ENCODE peak calls at places on chromosomes 2 and 18, in five cellular contexts. Y is left ventricle myocardium inferior, N is MCF 10A, U is astrocyte of the cerebellum, V is A549. S is an unnamed sample.

GRCh38 chr2:21118302-21118920 is 5.4 kb upstream of the TDRD15 start:
- DNase-seq in Y (no peak), N (peak; percentile 40), U (no peak), V (peak; percentile 18), S (no peak)

GRCh38 chr2:56379066-56379465 is 195.3 kb downstream of the CCDC85A start:
- DNase-seq in Y (no peak), N (peak; percentile 16), U (no peak), V (no peak), S (no peak)

GRCh38 chr2:120626566-120626965 is 109.1 kb upstream of the GLI2 start:
- DNase-seq in Y (no peak), N (no peak), U (no peak), V (no peak), S (no peak)

GRCh38 chr2:11228692-11229091 is 73.4 kb downstream of the SLC66A3 start:
- DNase-seq in Y (no peak), N (no peak), U (no peak), V (no peak), S (no peak)

GRCh38 chr18:58362027-58362575 is 266.8 kb downstream of the ALPK2 start:
- DNase-seq in Y (no peak), N (peak; percentile 86), U (peak; percentile 63), V (peak; percentile 34), S (no peak)

GRCh38 chr18:63997041-63997440 is 27.2 kb downstream of the SERPINB8 start:
- DNase-seq in Y (no peak), N (no peak), U (no peak), V (no peak), S (no peak)

GRCh38 chr18:34993289-34993688 is 47.9 kb upstream of the MAPRE2 start:
- DNase-seq in Y (no peak), N (peak; percentile 52), U (no peak), V (no peak), S (no peak)

GRCh38 chr18:26978812-26979341 is 113.4 kb upstream of the AQP4 start:
- DNase-seq in Y (no peak), N (peak; percentile 1), U (no peak), V (no peak), S (no peak)

GRCh38 chr2:98518106-98518505 is 73.4 kb downstream of the INPP4A start:
- DNase-seq in Y (no peak), N (peak; percentile 20), U (no peak), V (no peak), S (peak; percentile 56)

GRCh38 chr2:64727013-64727767 is 73.5 kb upstream of the SERTAD2 start:
- DNase-seq in Y (no peak), N (no peak), U (no peak), V (no peak), S (no peak)

GRCh38 chr2:61328707-61329251 is 142.1 kb downstream of the USP34 start:
- DNase-seq in Y (no peak), N (no peak), U (no peak), V (no peak), S (no peak)

GRCh38 chr18:8124232-8125146 is 484.7 kb upstream of the RAB12 start:
- DNase-seq in Y (no peak), N (no peak), U (no peak), V (no peak), S (no peak)

GRCh38 chr2:21039979-21040467 is 3.9 kb downstream of the APOB start:
- DNase-seq in Y (no peak), N (no peak), U (no peak), V (no peak), S (no peak)

GRCh38 chr2:203759692-203760365 is 53.4 kb downstream of the CD28 start:
- DNase-seq in Y (no peak), N (peak; percentile 87), U (peak; percentile 52), V (no peak), S (peak; percentile 74)

GRCh38 chr18:63253428-63254372 is 65.9 kb downstream of the BCL2 start:
- DNase-seq in Y (no peak), N (no peak), U (peak; percentile 57), V (no peak), S (no peak)

GRCh38 chr2:73054980-73055379 is 16.5 kb downstream of the SFXN5 start:
- DNase-seq in Y (no peak), N (no peak), U (no peak), V (no peak), S (no peak)

GRCh38 chr2:122210898-122211605 is 455.6 kb downstream of the TSN start:
- DNase-seq in Y (no peak), N (no peak), U (peak; percentile 8), V (no peak), S (no peak)

GRCh38 chr2:166410828-166411472 is 35.2 kb upstream of the SCN9A start:
- DNase-seq in Y (no peak), N (peak; percentile 78), U (peak; percentile 29), V (no peak), S (no peak)

GRCh38 chr2:98771771-98772521 is 41.0 kb upstream of the MGAT4A start:
- DNase-seq in Y (no peak), N (peak; percentile 30), U (peak; percentile 83), V (no peak), S (no peak)

GRCh38 chr2:240963376-240964220 is 34.8 kb upstream of the SNED1 start:
- DNase-seq in Y (peak; percentile 13), N (no peak), U (no peak), V (no peak), S (no peak)

GRCh38 chr2:156473445-156473844 is 37.3 kb downstream of the GPD2 start:
- DNase-seq in Y (no peak), N (no peak), U (no peak), V (no peak), S (no peak)

GRCh38 chr2:196230051-196230450 is 58.7 kb upstream of the STK17B start:
- DNase-seq in Y (no peak), N (no peak), U (no peak), V (no peak), S (no peak)

GRCh38 chr2:96842600-96842999 is 1.2 kb downstream of the ANKRD23 start:
- DNase-seq in Y (peak; percentile 72), N (no peak), U (no peak), V (no peak), S (no peak)

GRCh38 chr2:52178845-52179244 is 1146.9 kb upstream of the NRXN1 start:
- DNase-seq in Y (no peak), N (no peak), U (no peak), V (no peak), S (no peak)

GRCh38 chr2:235740821-235741220 is 247.0 kb downstream of the AGAP1 start:
- DNase-seq in Y (no peak), N (peak; percentile 45), U (no peak), V (peak; percentile 13), S (peak; percentile 69)

GRCh38 chr2:120976501-120977307 is 241.0 kb downstream of the GLI2 start:
- DNase-seq in Y (no peak), N (no peak), U (no peak), V (no peak), S (no peak)

DNA sequence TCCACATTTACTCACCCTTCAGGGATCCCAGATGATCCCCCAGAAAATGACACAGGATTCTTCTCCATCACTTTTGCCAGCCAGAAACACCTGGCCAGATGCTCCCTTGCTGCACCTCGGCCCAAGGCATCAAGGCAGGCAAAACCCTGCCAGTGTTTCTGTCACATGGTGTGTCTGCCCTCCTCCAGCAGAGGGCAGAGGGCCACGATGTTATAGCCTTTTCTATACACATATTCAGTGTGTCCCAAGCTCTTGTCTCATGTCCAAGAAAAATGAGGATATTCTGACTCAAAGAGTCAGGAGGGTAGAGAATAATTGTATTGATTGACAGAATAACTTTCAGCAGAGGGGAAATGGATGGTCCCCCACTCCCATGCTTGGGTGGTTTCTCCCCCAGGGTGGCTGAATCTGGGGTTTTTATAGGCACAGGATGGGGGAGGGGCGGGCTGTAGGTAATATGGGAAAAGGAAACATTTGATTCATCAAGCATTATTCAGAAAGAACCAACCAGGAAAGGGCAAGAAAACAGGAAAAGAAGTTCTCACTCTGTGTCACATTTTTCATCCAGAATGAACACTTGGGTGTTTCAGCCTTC is 933.9 kb downstream of the TRIB2 start:
- DNase-seq in Y (no peak), N (peak; percentile 17), U (no peak), V (no peak), S (no peak)
- TF ChIP-seq CTCF in Y (no peak), N (no peak), U (no peak), V (no peak), S (no peak)

DNA sequence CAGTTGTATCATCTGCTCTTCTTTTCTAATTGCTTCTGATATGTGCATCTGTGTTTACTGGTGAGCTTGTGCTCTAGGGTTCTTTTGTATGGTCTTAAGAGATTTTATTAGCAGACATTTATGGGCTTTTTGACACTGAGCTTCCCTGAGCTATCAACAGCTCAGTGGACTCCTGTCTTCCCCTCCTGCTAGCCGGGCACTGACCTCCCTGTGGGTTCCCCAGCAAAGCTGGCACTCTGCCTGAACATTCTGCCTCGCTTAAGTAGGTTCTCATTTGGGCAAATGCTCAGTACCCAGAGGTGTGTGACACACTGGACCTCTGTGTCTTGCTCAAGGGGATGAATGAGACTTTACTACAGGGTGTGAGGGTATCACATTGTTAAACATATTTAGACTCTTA is 15.8 kb downstream of the TRAF3IP1 start:
- DNase-seq in Y (peak; percentile 58), N (no peak), U (no peak), V (no peak), S (no peak)
- TF ChIP-seq CTCF in Y (no peak), N (no peak), U (no peak), V (no peak), S (no peak)

GRCh38 chr2:113716291-113716690 is 40.2 kb downstream of the SLC35F5 start:
- DNase-seq in Y (no peak), N (no peak), U (no peak), V (no peak), S (no peak)
- TF ChIP-seq CTCF in Y (no peak), N (no peak), U (no peak), V (no peak), S (no peak)

GRCh38 chr2:231933916-231934401 is 7.8 kb upstream of the NPPC start:
- DNase-seq in Y (peak; percentile 76), N (no peak), U (no peak), V (no peak), S (no peak)

GRCh38 chr2:231932711-231932970 is 6.4 kb upstream of the NPPC start:
- DNase-seq in Y (no peak), N (no peak), U (no peak), V (no peak), S (no peak)

GRCh38 chr2:231931481-231931915 is 5.3 kb upstream of the NPPC start:
- DNase-seq in Y (peak; percentile 46), N (no peak), U (no peak), V (no peak), S (no peak)

GRCh38 chr2:231934441-231935206 is 8.4 kb upstream of the NPPC start:
- DNase-seq in Y (no peak), N (no peak), U (no peak), V (no peak), S (no peak)

DNA sequence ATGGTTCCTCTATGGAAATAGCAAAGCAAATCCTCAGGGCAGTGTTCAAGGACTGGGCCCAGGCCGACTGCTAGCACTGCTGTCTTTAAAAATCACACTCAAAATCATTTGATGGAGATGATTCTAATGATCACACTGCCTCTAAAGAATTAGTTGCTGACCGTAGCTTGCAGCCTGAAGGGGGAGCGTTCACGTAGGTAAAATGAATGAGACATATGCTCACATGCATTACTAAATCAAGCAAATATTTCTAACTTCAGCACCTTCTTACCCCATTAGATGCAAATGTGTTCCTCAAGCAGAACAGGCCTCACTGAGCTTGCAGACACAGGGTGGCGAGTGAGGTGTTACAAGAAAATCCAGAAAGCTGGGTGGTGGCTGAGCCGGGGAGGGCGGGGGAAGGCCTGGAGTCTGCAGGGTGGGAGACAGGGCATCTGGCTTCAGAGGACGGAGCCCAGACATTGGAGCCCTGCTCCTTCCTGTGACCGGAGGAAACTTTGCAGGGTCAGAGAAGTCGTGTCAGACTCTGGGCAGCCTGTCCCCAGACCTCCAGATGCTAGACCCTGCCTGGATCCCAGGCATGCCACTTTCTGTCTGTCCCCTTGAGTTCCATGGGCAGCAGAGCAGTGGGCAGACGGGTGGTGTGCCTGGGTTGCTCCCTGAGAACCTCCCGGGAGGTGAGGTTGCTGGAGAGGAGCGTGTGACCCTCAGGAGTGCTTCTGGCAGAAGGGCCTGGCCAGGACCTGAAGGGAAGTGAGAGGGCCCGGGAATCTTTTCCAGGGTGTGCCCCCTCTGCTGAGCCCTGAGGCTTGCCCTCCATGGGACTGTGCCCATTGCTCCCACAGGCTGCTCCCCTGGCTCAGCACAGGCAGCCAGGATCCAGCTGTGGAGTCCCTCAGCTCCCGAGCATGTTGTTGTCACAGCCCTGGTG is 7.1 kb upstream of the NPPC start:
- DNase-seq in Y (no peak), N (no peak), U (no peak), V (no peak), S (no peak)
- TF ChIP-seq CTCF in Y (no peak), N (no peak), U (peak; percentile 19), V (no peak), S (no peak)